ENCODE peak calls at places on chromosomes 3 and 15, in four cellular contexts. Q is GM23338, I is K562, B is GM12878. V is an unnamed sample.

GRCh38 chr3:196323723-196324122 is 5.7 kb upstream of the DYNLT2B start:
- DNase-seq in B (no peak), I (no peak), Q (peak), V (peak)

GRCh38 chr3:17639257-17639656 is 103.2 kb downstream of the TBC1D5 start:
- DNase-seq in I (no peak), B (no peak), Q (no peak), V (no peak)

GRCh38 chr15:69926011-69926410 is 171.7 kb downstream of the TLE3 start:
- DNase-seq in I (no peak), Q (no peak), B (no peak), V (no peak)

GRCh38 chr15:25246641-25247417 is 192.0 kb downstream of the UBE3A start:
- DNase-seq in B (no peak), I (no peak), Q (no peak), V (no peak)

GRCh38 chr3:52253314-52254260 is 8.0 kb downstream of the PPM1M start:
- DNase-seq in Q (no peak), B (peak), I (no peak), V (no peak)

GRCh38 chr15:71080705-71081104 is 34.6 kb upstream of the THSD4 start:
- DNase-seq in I (no peak), B (peak), Q (no peak), V (no peak)

GRCh38 chr3:176919836-176920760 is 277.2 kb downstream of the TBL1XR1 start:
- DNase-seq in Q (no peak), I (no peak), B (no peak), V (peak)

GRCh38 chr15:101357885-101358284 is 62.8 kb upstream of the SNRPA1 start:
- DNase-seq in Q (no peak), B (no peak), I (no peak), V (no peak)

GRCh38 chr15:93467327-93467726 is 378.3 kb upstream of the RGMA start:
- DNase-seq in Q (no peak), I (no peak), B (no peak), V (no peak)

GRCh38 chr3:179981646-179982045 is 55.1 kb downstream of the PEX5L start:
- DNase-seq in I (no peak), Q (no peak), B (no peak), V (no peak)

GRCh38 chr3:129560269-129560787 is 17.4 kb downstream of the H1-8 start:
- DNase-seq in I (no peak), B (no peak), Q (no peak), V (no peak)

GRCh38 chr3:16056210-16056607 is 118.3 kb upstream of the GALNT15 start:
- DNase-seq in I (no peak), B (no peak), Q (no peak), V (no peak)

GRCh38 chr15:84570164-84570692 is 30.6 kb upstream of the ZSCAN2 start:
- DNase-seq in Q (peak), I (peak), B (no peak), V (no peak)

GRCh38 chr3:195226900-195227447 is 44.0 kb downstream of the XXYLT1 start:
- DNase-seq in B (no peak), Q (peak), I (peak), V (peak)

GRCh38 chr15:68631621-68632051 is 52.8 kb downstream of the CORO2B start:
- DNase-seq in B (no peak), I (no peak), Q (peak), V (no peak)

GRCh38 chr15:80503319-80503952 is 99.3 kb downstream of the ARNT2 start:
- DNase-seq in Q (no peak), I (no peak), B (no peak), V (no peak)

GRCh38 chr3:66303556-66303955 is 82.8 kb downstream of the SLC25A26 start:
- DNase-seq in B (no peak), Q (no peak), I (no peak), V (no peak)

GRCh38 chr3:2024037-2024436 is 74.6 kb upstream of the CNTN4 start:
- DNase-seq in I (no peak), Q (no peak), B (no peak), V (no peak)

GRCh38 chr15:68431037-68431791 is 749 bp downstream of the ITGA11 start:
- DNase-seq in B (no peak), I (no peak), Q (peak), V (no peak)

GRCh38 chr15:64979252-64979710 is 10.4 kb downstream of the SPG21 start:
- DNase-seq in I (no peak), Q (peak), B (no peak), V (no peak)

GRCh38 chr3:97839944-97840343 is 18.1 kb downstream of the CRYBG3 start:
- DNase-seq in Q (no peak), B (no peak), I (no peak), V (no peak)

GRCh38 chr15:74414603-74415338 is 19.0 kb downstream of the SEMA7A start:
- DNase-seq in B (no peak), Q (no peak), I (no peak), V (no peak)

GRCh38 chr3:12516873-12517272 is 28.4 kb downstream of the MKRN2OS start:
- DNase-seq in Q (no peak), B (no peak), I (no peak), V (no peak)

GRCh38 chr3:49745986-49746385 is 22.2 kb upstream of the GMPPB start:
- DNase-seq in Q (no peak), B (no peak), I (no peak), V (no peak)
- TF ChIP-seq CREB1 in Q (no peak), B (no peak), I (no peak), V (no peak)

GRCh38 chr3:120795017-120795648 is 52.6 kb downstream of the GTF2E1 start:
- DNase-seq in Q (peak), B (peak), I (peak), V (peak)
- TF ChIP-seq JUNB in Q (no peak), B (no peak), I (no peak), V (no peak)

DNA sequence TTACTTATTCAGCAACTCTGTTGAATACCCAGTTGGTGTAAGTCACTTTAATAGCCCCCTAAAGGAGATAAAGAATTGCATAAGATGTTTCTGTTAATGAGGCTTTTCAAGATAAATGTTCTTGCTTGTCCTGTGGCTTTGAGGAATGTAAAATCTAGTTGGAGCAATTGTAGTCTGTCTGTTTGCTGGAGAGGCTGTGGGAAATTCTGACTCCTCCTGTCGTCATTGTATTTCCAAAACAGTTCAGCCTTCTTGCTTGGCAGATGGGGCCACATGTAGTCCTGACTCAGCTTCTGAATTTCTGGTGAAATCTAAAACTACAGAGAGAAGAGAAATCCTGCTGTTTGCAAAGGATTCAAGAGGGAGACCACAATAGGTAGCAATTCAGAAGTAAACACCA is 114.4 kb downstream of the RYR3 start:
- DNase-seq in Q (no peak), I (no peak), B (no peak), V (no peak)
- TF ChIP-seq CREB1 in Q (no peak), I (no peak), B (no peak), V (no peak)

DNA sequence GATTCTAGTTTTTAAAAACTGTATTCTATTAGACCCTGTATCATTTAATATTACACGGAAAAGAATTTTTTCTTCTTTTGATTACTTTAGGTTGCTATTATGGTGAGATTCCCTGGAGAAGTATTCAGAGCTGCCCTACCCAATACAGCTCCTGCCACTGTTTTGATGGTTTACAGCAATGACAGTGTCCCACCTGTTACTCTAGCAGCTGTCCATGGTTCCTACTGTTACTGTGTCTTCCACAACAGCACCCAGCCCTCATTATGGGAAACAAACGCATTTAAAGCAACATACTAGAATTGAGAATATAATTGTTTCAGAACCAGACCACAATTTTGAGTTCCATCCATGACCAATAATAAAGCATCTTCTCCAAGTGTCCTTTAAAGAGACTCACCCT is 450.7 kb downstream of the SHQ1 start:
- DNase-seq in I (no peak), Q (peak), B (no peak), V (no peak)
- TF ChIP-seq JUNB in I (no peak), Q (no peak), B (no peak), V (no peak)

GRCh38 chr15:57861805-57862586 is 155.5 kb downstream of the POLR2M start:
- DNase-seq in I (no peak), B (no peak), Q (no peak), V (no peak)
- TF ChIP-seq CREB1 in I (no peak), B (no peak), Q (no peak), V (no peak)